ENCODE peak calls at places on chromosomes 4 and X, in five cellular contexts. One of them, this sample, is unnamed. For H3K27me3, the result is how much of the 10 kb centered on the place peaks cover.

GRCh38 chr4:118765399-118765798 is 70.5 kb downstream of the SEC24D start:
- DNase-seq in testis: no peak
- DNase-seq in CD8-positive, alpha-beta memory T cell: no peak
- DNase-seq in pancreas: no peak
- DNase-seq in RWPE2: no peak
- DNase-seq in this sample: peak

GRCh38 chrX:100973411-100973810 is 3.9 kb downstream of the ARL13A start:
- DNase-seq in CD8-positive, alpha-beta memory T cell: no peak
- DNase-seq in RWPE2: no peak
- DNase-seq in pancreas: no peak
- DNase-seq in testis: no peak
- DNase-seq in this sample: peak

GRCh38 chrX:134171661-134172587 is 65.1 kb upstream of the CCDC160 start:
- DNase-seq in testis: peak
- DNase-seq in RWPE2: no peak
- DNase-seq in pancreas: peak
- DNase-seq in CD8-positive, alpha-beta memory T cell: peak
- DNase-seq in this sample: no peak

GRCh38 chrX:16023790-16024734 is 99.3 kb upstream of the GRPR start:
- DNase-seq in pancreas: no peak
- DNase-seq in RWPE2: no peak
- DNase-seq in testis: no peak
- DNase-seq in CD8-positive, alpha-beta memory T cell: no peak
- DNase-seq in this sample: peak

GRCh38 chr4:13920111-13920875 is 292.8 kb upstream of the BOD1L1 start:
- DNase-seq in testis: no peak
- DNase-seq in pancreas: no peak
- DNase-seq in CD8-positive, alpha-beta memory T cell: no peak
- DNase-seq in RWPE2: peak
- DNase-seq in this sample: peak

GRCh38 chr4:8106451-8107025 is 52.1 kb downstream of the ABLIM2 start:
- DNase-seq in CD8-positive, alpha-beta memory T cell: no peak
- DNase-seq in RWPE2: no peak
- DNase-seq in pancreas: no peak
- DNase-seq in testis: no peak
- DNase-seq in this sample: no peak

GRCh38 chrX:48903290-48903689 is 5.6 kb downstream of the PQBP1 start:
- DNase-seq in pancreas: no peak
- DNase-seq in testis: no peak
- DNase-seq in RWPE2: no peak
- DNase-seq in CD8-positive, alpha-beta memory T cell: no peak
- DNase-seq in this sample: no peak

GRCh38 chrX:9569875-9570274 is 105.0 kb downstream of the TBL1X start:
- DNase-seq in pancreas: no peak
- DNase-seq in RWPE2: no peak
- DNase-seq in testis: no peak
- DNase-seq in CD8-positive, alpha-beta memory T cell: no peak
- DNase-seq in this sample: no peak

GRCh38 chr4:22969314-22969896 is 276.7 kb downstream of the GBA3 start:
- DNase-seq in testis: no peak
- DNase-seq in CD8-positive, alpha-beta memory T cell: no peak
- DNase-seq in pancreas: no peak
- DNase-seq in RWPE2: no peak
- DNase-seq in this sample: peak

GRCh38 chrX:133523094-133523493 is 107.8 kb upstream of the GPC4 start:
- DNase-seq in CD8-positive, alpha-beta memory T cell: no peak
- DNase-seq in RWPE2: no peak
- DNase-seq in pancreas: no peak
- DNase-seq in testis: no peak
- DNase-seq in this sample: peak

GRCh38 chrX:53028678-53029077 is 19.9 kb upstream of the GPR173 start:
- DNase-seq in CD8-positive, alpha-beta memory T cell: no peak
- DNase-seq in pancreas: no peak
- DNase-seq in testis: no peak
- DNase-seq in RWPE2: no peak
- DNase-seq in this sample: peak

GRCh38 chr4:12488672-12489071 is 995.5 kb downstream of the RAB28 start:
- DNase-seq in pancreas: no peak
- DNase-seq in RWPE2: no peak
- DNase-seq in CD8-positive, alpha-beta memory T cell: no peak
- DNase-seq in testis: no peak
- DNase-seq in this sample: no peak

GRCh38 chr4:142743071-142743825 is 102.9 kb downstream of the INPP4B start:
- DNase-seq in testis: no peak
- DNase-seq in RWPE2: no peak
- DNase-seq in CD8-positive, alpha-beta memory T cell: no peak
- DNase-seq in pancreas: no peak
- DNase-seq in this sample: peak

GRCh38 chr4:67122029-67122428 is 423.3 kb downstream of the CENPC start:
- DNase-seq in CD8-positive, alpha-beta memory T cell: no peak
- DNase-seq in pancreas: no peak
- DNase-seq in RWPE2: no peak
- DNase-seq in testis: no peak
- DNase-seq in this sample: peak

GRCh38 chrX:34734383-34734782 is 77.3 kb upstream of the TMEM47 start:
- DNase-seq in pancreas: no peak
- DNase-seq in RWPE2: no peak
- DNase-seq in CD8-positive, alpha-beta memory T cell: no peak
- DNase-seq in testis: no peak
- DNase-seq in this sample: peak

GRCh38 chrX:155048997-155049619 is 21.8 kb downstream of the CMC4 start:
- DNase-seq in testis: peak
- DNase-seq in CD8-positive, alpha-beta memory T cell: peak
- DNase-seq in pancreas: peak
- DNase-seq in RWPE2: no peak
- DNase-seq in this sample: peak

GRCh38 chr4:1767770-1768366 is 25.2 kb upstream of the FGFR3 start:
- DNase-seq in RWPE2: no peak
- DNase-seq in pancreas: no peak
- DNase-seq in testis: peak
- DNase-seq in CD8-positive, alpha-beta memory T cell: no peak
- DNase-seq in this sample: peak
- H3K4me3 ChIP-seq in RWPE2: peak
- H3K4me3 ChIP-seq in pancreas: peak
- H3K4me3 ChIP-seq in testis: peak
- H3K4me3 ChIP-seq in CD8-positive, alpha-beta memory T cell: no peak
- H3K4me3 ChIP-seq in this sample: peak

GRCh38 chr4:1004557-1005485 is 6.6 kb upstream of the FGFRL1 start:
- DNase-seq in CD8-positive, alpha-beta memory T cell: no peak
- DNase-seq in pancreas: no peak
- DNase-seq in RWPE2: no peak
- DNase-seq in testis: no peak
- DNase-seq in this sample: no peak

GRCh38 chr4:1003271-1004070 is 8.0 kb upstream of the FGFRL1 start:
- DNase-seq in testis: no peak
- DNase-seq in pancreas: no peak
- DNase-seq in RWPE2: no peak
- DNase-seq in CD8-positive, alpha-beta memory T cell: no peak
- DNase-seq in this sample: no peak

GRCh38 chr4:1002631-1003251 is 8.7 kb upstream of the FGFRL1 start:
- DNase-seq in CD8-positive, alpha-beta memory T cell: no peak
- DNase-seq in testis: no peak
- DNase-seq in RWPE2: no peak
- DNase-seq in pancreas: no peak
- DNase-seq in this sample: no peak

GRCh38 chr4:1002131-1002630 is 9.0 kb upstream of the SLC26A1 start:
- DNase-seq in pancreas: no peak
- DNase-seq in CD8-positive, alpha-beta memory T cell: no peak
- DNase-seq in RWPE2: no peak
- DNase-seq in testis: peak
- DNase-seq in this sample: no peak

DNA sequence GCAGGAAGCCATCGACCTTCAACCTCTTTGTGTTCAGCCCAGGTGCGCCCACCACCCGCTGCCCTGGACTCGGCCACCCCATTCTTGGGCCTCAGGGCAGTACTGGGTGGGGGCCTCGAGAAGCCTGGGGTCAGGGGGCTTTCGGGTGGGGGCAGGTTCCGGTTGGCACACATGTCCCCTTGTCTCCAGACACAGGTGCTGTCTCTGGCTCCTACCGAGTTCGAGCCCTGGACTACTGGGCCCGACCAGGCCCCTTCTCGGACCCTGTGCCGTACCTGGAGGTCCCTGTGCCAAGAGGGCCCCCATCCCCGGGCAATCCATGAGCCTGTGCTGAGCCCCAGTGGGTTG is 7.4 kb upstream of the FGFRL1 start:
- DNase-seq in CD8-positive, alpha-beta memory T cell: no peak
- DNase-seq in pancreas: no peak
- DNase-seq in testis: no peak
- DNase-seq in RWPE2: no peak
- DNase-seq in this sample: no peak
- H3K27me3 ChIP-seq in CD8-positive, alpha-beta memory T cell: under half
- H3K27me3 ChIP-seq in pancreas: under half
- H3K27me3 ChIP-seq in testis: under half
- H3K27me3 ChIP-seq in RWPE2: half or more
- H3K27me3 ChIP-seq in this sample: under half

DNA sequence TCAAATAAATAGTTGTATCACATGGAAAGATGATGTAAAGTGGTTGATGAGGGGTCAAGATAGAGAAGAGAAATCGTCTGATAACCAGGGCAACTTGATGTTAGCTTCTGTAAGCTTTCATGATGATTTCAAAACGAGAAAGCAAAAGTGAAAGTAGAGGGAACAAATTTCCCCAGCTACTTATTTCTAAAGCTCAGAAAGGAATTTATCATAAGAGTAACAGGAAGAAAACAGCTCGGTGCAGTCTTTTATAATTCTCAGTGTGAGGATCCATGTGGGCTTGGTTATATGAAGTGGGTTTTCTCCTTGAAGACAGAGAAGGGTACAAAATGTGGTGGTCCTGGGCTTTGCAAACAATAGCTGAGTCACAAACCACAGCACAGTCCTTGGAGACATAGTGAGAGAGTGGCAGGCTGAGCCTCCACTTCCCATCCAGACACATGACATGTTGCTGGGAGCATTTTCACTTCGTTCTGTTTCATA is 32.1 kb upstream of the GLRA2 start:
- DNase-seq in pancreas: no peak
- DNase-seq in CD8-positive, alpha-beta memory T cell: peak
- DNase-seq in testis: no peak
- DNase-seq in RWPE2: no peak
- DNase-seq in this sample: no peak
- H3K4me3 ChIP-seq in pancreas: no peak
- H3K4me3 ChIP-seq in CD8-positive, alpha-beta memory T cell: peak
- H3K4me3 ChIP-seq in testis: no peak
- H3K4me3 ChIP-seq in RWPE2: no peak
- H3K4me3 ChIP-seq in this sample: no peak

GRCh38 chr4:174396599-174396998 is 112.9 kb downstream of the CEP44 start:
- DNase-seq in RWPE2: no peak
- DNase-seq in testis: no peak
- DNase-seq in pancreas: no peak
- DNase-seq in CD8-positive, alpha-beta memory T cell: no peak
- DNase-seq in this sample: no peak

GRCh38 chr4:174401471-174402130 is 117.9 kb downstream of the CEP44 start:
- DNase-seq in CD8-positive, alpha-beta memory T cell: no peak
- DNase-seq in pancreas: no peak
- DNase-seq in testis: no peak
- DNase-seq in RWPE2: no peak
- DNase-seq in this sample: no peak

GRCh38 chr4:174394915-174395314 is 111.2 kb downstream of the CEP44 start:
- DNase-seq in RWPE2: no peak
- DNase-seq in CD8-positive, alpha-beta memory T cell: no peak
- DNase-seq in testis: no peak
- DNase-seq in pancreas: no peak
- DNase-seq in this sample: peak

GRCh38 chr4:174402470-174403176 is 118.9 kb downstream of the CEP44 start:
- DNase-seq in CD8-positive, alpha-beta memory T cell: no peak
- DNase-seq in RWPE2: no peak
- DNase-seq in testis: no peak
- DNase-seq in pancreas: no peak
- DNase-seq in this sample: no peak

GRCh38 chr4:174398728-174399127 is 115.0 kb downstream of the CEP44 start:
- DNase-seq in pancreas: no peak
- DNase-seq in CD8-positive, alpha-beta memory T cell: no peak
- DNase-seq in testis: no peak
- DNase-seq in RWPE2: no peak
- DNase-seq in this sample: peak
- H3K27me3 ChIP-seq in pancreas: under half
- H3K27me3 ChIP-seq in CD8-positive, alpha-beta memory T cell: under half
- H3K27me3 ChIP-seq in testis: under half
- H3K27me3 ChIP-seq in RWPE2: under half
- H3K27me3 ChIP-seq in this sample: under half

GRCh38 chr4:82432596-82432995 is 2.2 kb downstream of the ENOPH1 start:
- DNase-seq in RWPE2: no peak
- DNase-seq in CD8-positive, alpha-beta memory T cell: no peak
- DNase-seq in testis: no peak
- DNase-seq in pancreas: no peak
- DNase-seq in this sample: no peak

GRCh38 chr4:82433791-82434190 is 3.4 kb downstream of the ENOPH1 start:
- DNase-seq in RWPE2: no peak
- DNase-seq in testis: no peak
- DNase-seq in pancreas: no peak
- DNase-seq in CD8-positive, alpha-beta memory T cell: no peak
- DNase-seq in this sample: peak

GRCh38 chr4:82431026-82431745 is 796 bp downstream of the ENOPH1 start:
- DNase-seq in testis: no peak
- DNase-seq in pancreas: peak
- DNase-seq in RWPE2: peak
- DNase-seq in CD8-positive, alpha-beta memory T cell: peak
- DNase-seq in this sample: no peak

GRCh38 chr4:82430193-82431025 is at the start of the genes ENOPH1 and HNRNPDL:
- DNase-seq in pancreas: peak
- DNase-seq in RWPE2: peak
- DNase-seq in CD8-positive, alpha-beta memory T cell: peak
- DNase-seq in testis: peak
- DNase-seq in this sample: peak

GRCh38 chr4:82431831-82432230 is 1.4 kb downstream of the ENOPH1 start:
- DNase-seq in testis: no peak
- DNase-seq in pancreas: no peak
- DNase-seq in CD8-positive, alpha-beta memory T cell: no peak
- DNase-seq in RWPE2: no peak
- DNase-seq in this sample: no peak
- H3K4me3 ChIP-seq in testis: no peak
- H3K4me3 ChIP-seq in pancreas: peak
- H3K4me3 ChIP-seq in CD8-positive, alpha-beta memory T cell: peak
- H3K4me3 ChIP-seq in RWPE2: peak
- H3K4me3 ChIP-seq in this sample: no peak

GRCh38 chrX:40146471-40147398 is 49.0 kb upstream of the BCOR start:
- DNase-seq in RWPE2: no peak
- DNase-seq in pancreas: no peak
- DNase-seq in testis: peak
- DNase-seq in CD8-positive, alpha-beta memory T cell: no peak
- DNase-seq in this sample: no peak
- H3K27me3 ChIP-seq in RWPE2: under half
- H3K27me3 ChIP-seq in pancreas: under half
- H3K27me3 ChIP-seq in testis: under half
- H3K27me3 ChIP-seq in CD8-positive, alpha-beta memory T cell: under half
- H3K27me3 ChIP-seq in this sample: under half

This sample was measured in bronchial epithelial cell.